ENCODE peak calls at places on chromosomes 16 and 17, in seven cellular contexts. One of them, this sample, is unnamed.

GRCh38 chr17:27224526-27225315 is 69.2 kb upstream of the WSB1 start:
- DNase-seq in SK-N-SH: no peak
- DNase-seq in HepG2: no peak
- DNase-seq in K562: no peak
- DNase-seq in HCT116: no peak
- DNase-seq in GM12878: no peak
- DNase-seq in H1: no peak
- DNase-seq in this sample: no peak

GRCh38 chr16:29777576-29778360 is at the start of gene ZG16:
- DNase-seq in HCT116: no peak
- DNase-seq in HepG2: no peak
- DNase-seq in H1: no peak
- DNase-seq in GM12878: no peak
- DNase-seq in K562: no peak
- DNase-seq in SK-N-SH: no peak
- DNase-seq in this sample: no peak

GRCh38 chr16:2919511-2920255 is 8.0 kb downstream of the FLYWCH1 start:
- DNase-seq in SK-N-SH: peak; percentile 84
- DNase-seq in H1: no peak
- DNase-seq in GM12878: no peak
- DNase-seq in HepG2: peak; percentile 55
- DNase-seq in HCT116: peak; percentile 57
- DNase-seq in K562: peak; percentile 76
- DNase-seq in this sample: peak; percentile 70

GRCh38 chr16:89844739-89845339 is 16.6 kb downstream of the SPIRE2 start:
- DNase-seq in H1: no peak
- DNase-seq in HCT116: no peak
- DNase-seq in K562: no peak
- DNase-seq in HepG2: no peak
- DNase-seq in GM12878: no peak
- DNase-seq in SK-N-SH: no peak
- DNase-seq in this sample: no peak

GRCh38 chr17:61460796-61461585 is 8.8 kb downstream of the TBX4 start:
- DNase-seq in SK-N-SH: no peak
- DNase-seq in K562: no peak
- DNase-seq in H1: no peak
- DNase-seq in GM12878: no peak
- DNase-seq in HepG2: peak; percentile 98
- DNase-seq in HCT116: no peak
- DNase-seq in this sample: no peak

GRCh38 chr17:72219136-72219823 is 98.5 kb downstream of the SOX9 start:
- DNase-seq in H1: no peak
- DNase-seq in HepG2: no peak
- DNase-seq in GM12878: no peak
- DNase-seq in K562: no peak
- DNase-seq in SK-N-SH: peak; percentile 67
- DNase-seq in HCT116: no peak
- DNase-seq in this sample: no peak

GRCh38 chr17:49691677-49692191 is 13.8 kb upstream of the SPOP start:
- DNase-seq in GM12878: no peak
- DNase-seq in HCT116: no peak
- DNase-seq in K562: no peak
- DNase-seq in HepG2: no peak
- DNase-seq in H1: no peak
- DNase-seq in SK-N-SH: no peak
- DNase-seq in this sample: no peak

GRCh38 chr16:78473031-78473699 is 373.7 kb downstream of the WWOX start:
- DNase-seq in SK-N-SH: no peak
- DNase-seq in HepG2: peak; percentile 48
- DNase-seq in HCT116: no peak
- DNase-seq in H1: no peak
- DNase-seq in K562: no peak
- DNase-seq in GM12878: no peak
- DNase-seq in this sample: no peak

GRCh38 chr17:16378631-16379282 is 2.1 kb upstream of the UBB start:
- DNase-seq in K562: peak; percentile 44
- DNase-seq in SK-N-SH: no peak
- DNase-seq in GM12878: no peak
- DNase-seq in HCT116: no peak
- DNase-seq in HepG2: no peak
- DNase-seq in H1: no peak
- DNase-seq in this sample: no peak

GRCh38 chr16:66028505-66029216 is 337.8 kb upstream of the CDH5 start:
- DNase-seq in SK-N-SH: no peak
- DNase-seq in HepG2: no peak
- DNase-seq in K562: no peak
- DNase-seq in H1: no peak
- DNase-seq in GM12878: no peak
- DNase-seq in HCT116: no peak
- DNase-seq in this sample: no peak

GRCh38 chr17:55421179-55421934 is at the start of gene MMD:
- DNase-seq in K562: peak; percentile 20
- DNase-seq in SK-N-SH: peak; percentile 86
- DNase-seq in HepG2: no peak
- DNase-seq in H1: no peak
- DNase-seq in HCT116: no peak
- DNase-seq in GM12878: no peak
- DNase-seq in this sample: peak; percentile 56

GRCh38 chr17:31296156-31296555 is 883 bp downstream of the OMG start:
- DNase-seq in HepG2: no peak
- DNase-seq in K562: no peak
- DNase-seq in HCT116: no peak
- DNase-seq in H1: no peak
- DNase-seq in SK-N-SH: no peak
- DNase-seq in GM12878: no peak
- DNase-seq in this sample: no peak

GRCh38 chr17:75654176-75654575 is 12.8 kb downstream of the RECQL5 start:
- DNase-seq in SK-N-SH: no peak
- DNase-seq in HCT116: no peak
- DNase-seq in GM12878: no peak
- DNase-seq in HepG2: no peak
- DNase-seq in K562: no peak
- DNase-seq in H1: no peak
- DNase-seq in this sample: no peak

GRCh38 chr17:57420674-57421392 is 164.5 kb downstream of the MSI2 start:
- DNase-seq in HepG2: no peak
- DNase-seq in H1: no peak
- DNase-seq in HCT116: no peak
- DNase-seq in K562: peak; percentile 77
- DNase-seq in GM12878: no peak
- DNase-seq in SK-N-SH: peak; percentile 79
- DNase-seq in this sample: no peak

GRCh38 chr16:25027781-25028180 is 12.6 kb upstream of the ARHGAP17 start:
- DNase-seq in H1: no peak
- DNase-seq in K562: no peak
- DNase-seq in HCT116: no peak
- DNase-seq in SK-N-SH: no peak
- DNase-seq in HepG2: no peak
- DNase-seq in GM12878: no peak
- DNase-seq in this sample: no peak

GRCh38 chr17:75808905-75809621 is 24.5 kb downstream of the UNK start:
- DNase-seq in HCT116: no peak
- DNase-seq in GM12878: peak; percentile 57
- DNase-seq in K562: peak; percentile 67
- DNase-seq in HepG2: no peak
- DNase-seq in SK-N-SH: peak; percentile 27
- DNase-seq in H1: no peak
- DNase-seq in this sample: no peak

GRCh38 chr16:81470796-81471636 is 26.4 kb downstream of the CMIP start:
- DNase-seq in HCT116: no peak
- DNase-seq in K562: no peak
- DNase-seq in GM12878: no peak
- DNase-seq in H1: no peak
- DNase-seq in SK-N-SH: no peak
- DNase-seq in HepG2: no peak
- DNase-seq in this sample: no peak

GRCh38 chr17:47868134-47868533 is 17.2 kb upstream of the SP6 start:
- DNase-seq in GM12878: no peak
- DNase-seq in HepG2: no peak
- DNase-seq in H1: no peak
- DNase-seq in SK-N-SH: no peak
- DNase-seq in HCT116: no peak
- DNase-seq in K562: no peak
- DNase-seq in this sample: no peak

GRCh38 chr17:64148699-64149098 is 18.8 kb upstream of the ERN1 start:
- DNase-seq in HCT116: no peak
- DNase-seq in GM12878: no peak
- DNase-seq in K562: no peak
- DNase-seq in HepG2: no peak
- DNase-seq in H1: no peak
- DNase-seq in SK-N-SH: peak; percentile 43
- DNase-seq in this sample: no peak

GRCh38 chr16:48511071-48511540 is 98.9 kb downstream of the N4BP1 start:
- DNase-seq in K562: no peak
- DNase-seq in SK-N-SH: no peak
- DNase-seq in HCT116: no peak
- DNase-seq in GM12878: no peak
- DNase-seq in H1: no peak
- DNase-seq in HepG2: no peak
- DNase-seq in this sample: no peak

GRCh38 chr17:32903774-32904673 is 23.9 kb upstream of the TMEM98 start:
- DNase-seq in SK-N-SH: no peak
- DNase-seq in K562: peak; percentile 40
- DNase-seq in H1: no peak
- DNase-seq in GM12878: no peak
- DNase-seq in HCT116: no peak
- DNase-seq in HepG2: no peak
- DNase-seq in this sample: no peak

GRCh38 chr17:74512624-74513084 is 18.6 kb downstream of the CD300LB start:
- DNase-seq in SK-N-SH: no peak
- DNase-seq in HCT116: no peak
- DNase-seq in H1: no peak
- DNase-seq in HepG2: no peak
- DNase-seq in GM12878: peak; percentile 26
- DNase-seq in K562: no peak
- DNase-seq in this sample: no peak

GRCh38 chr16:56931253-56931768 is 631 bp upstream of the HERPUD1 start:
- DNase-seq in K562: peak; percentile 23
- DNase-seq in HCT116: no peak
- DNase-seq in H1: no peak
- DNase-seq in SK-N-SH: no peak
- DNase-seq in GM12878: peak; percentile 67
- DNase-seq in HepG2: no peak
- DNase-seq in this sample: no peak

GRCh38 chr17:77287432-77288068 is 146.8 kb downstream of the SEC14L1 start:
- DNase-seq in HCT116: peak; percentile 92
- DNase-seq in GM12878: no peak
- DNase-seq in H1: no peak
- DNase-seq in HepG2: peak; percentile 65
- DNase-seq in SK-N-SH: peak; percentile 80
- DNase-seq in K562: no peak
- DNase-seq in this sample: peak; percentile 99

GRCh38 chr16:20784204-20784603 is 20.4 kb downstream of the ACSM3 start:
- DNase-seq in SK-N-SH: no peak
- DNase-seq in H1: no peak
- DNase-seq in HepG2: no peak
- DNase-seq in GM12878: no peak
- DNase-seq in HCT116: no peak
- DNase-seq in K562: no peak
- DNase-seq in this sample: no peak

GRCh38 chr16:20781697-20782096 is 17.9 kb downstream of the ACSM3 start:
- DNase-seq in GM12878: no peak
- DNase-seq in SK-N-SH: no peak
- DNase-seq in HCT116: no peak
- DNase-seq in K562: no peak
- DNase-seq in HepG2: no peak
- DNase-seq in H1: no peak
- DNase-seq in this sample: no peak
- TF ChIP-seq JUND in GM12878: no peak
- TF ChIP-seq JUND in SK-N-SH: no peak
- TF ChIP-seq JUND in HCT116: no peak
- TF ChIP-seq JUND in K562: no peak
- TF ChIP-seq JUND in HepG2: no peak
- TF ChIP-seq JUND in H1: no peak
- TF ChIP-seq JUND in this sample: no peak

DNA sequence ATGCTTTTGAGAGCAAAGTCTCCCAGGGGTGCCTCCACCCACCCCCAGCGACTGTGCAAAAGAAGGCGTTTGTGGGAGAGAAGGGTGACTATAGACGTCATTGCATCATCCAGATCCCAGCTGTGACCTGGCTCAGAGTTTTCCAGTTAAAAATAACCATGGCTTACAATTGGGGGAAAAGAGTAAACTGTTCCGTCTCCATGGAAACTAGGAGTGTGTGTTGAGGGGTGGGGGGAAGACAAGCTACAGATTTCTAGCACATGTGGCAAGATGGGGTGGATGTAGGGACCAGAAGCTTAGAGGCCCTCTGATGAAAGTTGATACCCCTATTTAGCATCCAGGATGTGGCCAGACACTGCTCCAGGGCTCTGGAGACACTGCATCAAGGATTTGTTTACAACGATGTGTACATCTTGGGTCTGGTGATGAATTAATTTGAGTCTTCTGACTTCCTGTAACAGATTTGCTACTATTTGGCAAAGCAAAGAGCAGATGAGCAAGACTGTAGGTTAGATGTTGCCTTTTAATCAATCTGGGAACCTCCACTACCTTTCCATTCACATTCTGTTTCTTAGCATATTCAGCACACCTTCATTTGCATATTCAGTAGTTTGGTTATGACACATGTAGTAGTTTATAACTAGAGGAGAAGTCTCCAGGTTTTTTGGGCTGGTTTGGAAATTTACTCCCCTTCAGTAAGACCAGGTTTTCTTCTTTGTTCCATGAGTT is 6.2 kb upstream of the DUSP14 start:
- DNase-seq in GM12878: no peak
- DNase-seq in HepG2: no peak
- DNase-seq in SK-N-SH: peak; percentile 42
- DNase-seq in K562: peak; percentile 36
- DNase-seq in HCT116: no peak
- DNase-seq in H1: no peak
- DNase-seq in this sample: no peak
- TF ChIP-seq JUND in GM12878: no peak
- TF ChIP-seq JUND in HepG2: no peak
- TF ChIP-seq JUND in SK-N-SH: no peak
- TF ChIP-seq JUND in K562: peak; percentile 66
- TF ChIP-seq JUND in HCT116: no peak
- TF ChIP-seq JUND in H1: peak; percentile 7
- TF ChIP-seq JUND in this sample: no peak

DNA sequence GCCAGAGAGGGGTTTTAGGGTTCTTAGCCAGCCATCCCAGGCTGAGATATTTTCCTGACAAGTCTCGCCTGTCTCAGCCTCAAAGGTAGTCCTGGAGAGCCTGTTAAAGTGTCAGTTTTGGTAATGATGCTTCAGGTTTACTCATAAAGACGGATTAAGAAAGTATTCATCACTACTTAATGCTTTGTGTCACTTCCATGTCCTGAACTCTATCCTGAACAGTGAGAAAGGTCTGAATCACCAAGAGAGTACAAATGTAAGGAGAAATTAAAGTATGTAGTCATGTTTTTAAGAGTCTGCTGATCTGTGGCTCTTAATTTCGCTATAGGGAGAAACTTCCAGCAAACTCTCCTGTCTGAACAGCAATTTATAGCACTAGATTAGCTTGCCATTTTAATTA is 14.0 kb downstream of the RPGRIP1L start:
- DNase-seq in GM12878: no peak
- DNase-seq in H1: no peak
- DNase-seq in SK-N-SH: no peak
- DNase-seq in HepG2: no peak
- DNase-seq in K562: no peak
- DNase-seq in HCT116: no peak
- DNase-seq in this sample: no peak
- TF ChIP-seq JUND in GM12878: no peak
- TF ChIP-seq JUND in H1: no peak
- TF ChIP-seq JUND in SK-N-SH: no peak
- TF ChIP-seq JUND in HepG2: no peak
- TF ChIP-seq JUND in K562: no peak
- TF ChIP-seq JUND in HCT116: no peak
- TF ChIP-seq JUND in this sample: no peak

GRCh38 chr16:8740775-8741355 is 56.6 kb downstream of the TMEM186 start:
- DNase-seq in GM12878: no peak
- DNase-seq in H1: no peak
- DNase-seq in HCT116: no peak
- DNase-seq in K562: no peak
- DNase-seq in SK-N-SH: no peak
- DNase-seq in HepG2: peak; percentile 100
- DNase-seq in this sample: no peak
- TF ChIP-seq JUND in GM12878: no peak
- TF ChIP-seq JUND in H1: no peak
- TF ChIP-seq JUND in HCT116: no peak
- TF ChIP-seq JUND in K562: no peak
- TF ChIP-seq JUND in SK-N-SH: no peak
- TF ChIP-seq JUND in HepG2: peak; percentile 13
- TF ChIP-seq JUND in this sample: no peak

This sample was measured in T47D.